ENCODE peak calls at places on chromosomes 12 and 14, in ten cellular contexts. E is MM.1S; D is CD8-positive, alpha-beta T cell; T is right lobe of liver; B is left ventricle myocardium inferior; K is psoas muscle; U is pancreas; N is neural progenitor cell; Z is tibial artery; O is H7. M is an unnamed sample.

GRCh38 chr12:107679346-107679745 is 6.3 kb upstream of the PWP1 start:
- DNase-seq in D (no peak), N (no peak), E (peak), T (no peak), O (no peak), K (no peak), B (no peak), U (no peak), Z (no peak), M (no peak)

GRCh38 chr12:98085360-98085759 is 430.0 kb upstream of the TMPO start:
- DNase-seq in T (no peak), K (no peak), Z (no peak), D (no peak), E (peak), U (no peak), N (no peak), O (no peak), B (no peak), M (no peak)

GRCh38 chr12:31325524-31325875 is 450 bp downstream of the SINHCAF start:
- DNase-seq in U (peak), T (no peak), K (no peak), D (peak), Z (peak), E (peak), N (no peak), B (no peak), O (peak), M (peak)

GRCh38 chr14:22664261-22664660 is 20.1 kb upstream of the OR6J1 start:
- DNase-seq in O (no peak), U (no peak), D (no peak), E (no peak), B (no peak), N (no peak), Z (no peak), K (no peak), T (no peak), M (no peak)

GRCh38 chr14:89634037-89634436 is 217.0 kb upstream of the FOXN3 start:
- DNase-seq in E (no peak), T (no peak), D (no peak), U (no peak), N (no peak), O (no peak), B (no peak), K (no peak), Z (no peak), M (no peak)

GRCh38 chr12:26274441-26275312 is 79.3 kb downstream of the SSPN start:
- DNase-seq in E (peak), O (no peak), Z (peak), K (peak), U (peak), N (peak), B (peak), D (no peak), T (peak), M (peak)

GRCh38 chr14:75229923-75230792 is 48.5 kb upstream of the FOS start:
- DNase-seq in N (peak), E (peak), Z (no peak), B (peak), O (no peak), T (no peak), D (peak), K (no peak), U (peak), M (no peak)

GRCh38 chr12:103495783-103496456 is at the start of gene C12orf42:
- DNase-seq in B (no peak), N (peak), D (peak), T (peak), E (peak), K (peak), Z (no peak), U (no peak), O (peak), M (no peak)

GRCh38 chr12:15756822-15757221 is 32.4 kb downstream of the EPS8 start:
- DNase-seq in N (no peak), E (no peak), U (no peak), K (no peak), Z (no peak), T (no peak), O (no peak), D (no peak), B (no peak), M (no peak)

GRCh38 chr12:38662851-38663250 is 242.5 kb downstream of the CPNE8 start:
- DNase-seq in U (no peak), E (peak), Z (no peak), B (no peak), K (no peak), T (no peak), O (no peak), N (no peak), D (no peak), M (no peak)

GRCh38 chr12:30816742-30817465 is 62.2 kb upstream of the CAPRIN2 start:
- DNase-seq in E (no peak), K (no peak), D (no peak), U (no peak), N (no peak), Z (no peak), T (no peak), B (no peak), O (no peak), M (no peak)

GRCh38 chr14:22226381-22226780 is 362.6 kb downstream of the DAD1 start:
- DNase-seq in N (peak), K (no peak), Z (no peak), E (no peak), B (no peak), T (no peak), U (no peak), O (peak), D (no peak), M (no peak)

GRCh38 chr12:3752096-3752709 is 706 bp downstream of the CRACR2A start:
- DNase-seq in E (peak), O (peak), D (peak), N (no peak), U (peak), K (peak), T (peak), B (peak), Z (peak), M (peak)

DNA sequence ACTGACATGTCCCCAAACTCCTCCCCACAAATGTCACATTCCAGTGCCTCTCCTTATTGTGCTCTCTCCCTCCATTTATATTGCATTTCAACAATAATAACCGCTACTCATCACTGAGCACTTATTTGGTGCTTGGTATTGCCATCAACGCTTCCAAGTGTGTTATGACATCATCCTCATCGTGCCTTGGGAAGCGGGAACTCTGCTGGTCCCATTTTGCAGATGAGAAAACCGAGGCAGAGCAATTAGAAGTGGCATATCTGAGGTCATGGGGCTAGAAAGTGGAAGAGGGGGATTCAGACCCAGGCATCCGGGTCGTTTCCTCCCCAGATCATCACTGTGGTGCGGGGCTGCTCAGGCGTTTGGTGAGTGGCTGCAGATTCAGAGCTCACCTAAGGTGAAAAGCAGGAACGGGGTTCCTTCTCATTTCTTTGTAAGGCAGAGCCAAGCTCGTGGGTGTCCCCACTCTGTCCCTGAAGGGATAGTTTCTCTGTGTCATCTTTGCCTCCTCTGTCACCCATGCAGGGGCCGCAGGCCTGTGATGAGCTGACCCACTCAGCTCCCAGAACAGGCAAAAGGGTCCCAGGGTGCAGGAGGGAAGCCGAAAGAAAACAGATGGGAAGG is 5.5 kb upstream of the FZD10 start:
- DNase-seq in O (no peak), Z (no peak), U (no peak), T (no peak), D (no peak), K (no peak), N (no peak), E (no peak), B (no peak), M (peak)
- H3K4me3 ChIP-seq in O (no peak), Z (no peak), U (no peak), T (no peak), D (no peak), K (no peak), N (no peak), E (no peak), B (no peak), M (no peak)

GRCh38 chr14:104112113-104112505 is 26.3 kb upstream of the KIF26A start:
- DNase-seq in O (no peak), K (peak), D (no peak), U (no peak), T (no peak), B (peak), E (no peak), N (no peak), Z (no peak), M (peak)
- H3K4me3 ChIP-seq in O (no peak), K (no peak), D (no peak), U (no peak), T (no peak), B (no peak), E (no peak), N (no peak), Z (no peak), M (no peak)

DNA sequence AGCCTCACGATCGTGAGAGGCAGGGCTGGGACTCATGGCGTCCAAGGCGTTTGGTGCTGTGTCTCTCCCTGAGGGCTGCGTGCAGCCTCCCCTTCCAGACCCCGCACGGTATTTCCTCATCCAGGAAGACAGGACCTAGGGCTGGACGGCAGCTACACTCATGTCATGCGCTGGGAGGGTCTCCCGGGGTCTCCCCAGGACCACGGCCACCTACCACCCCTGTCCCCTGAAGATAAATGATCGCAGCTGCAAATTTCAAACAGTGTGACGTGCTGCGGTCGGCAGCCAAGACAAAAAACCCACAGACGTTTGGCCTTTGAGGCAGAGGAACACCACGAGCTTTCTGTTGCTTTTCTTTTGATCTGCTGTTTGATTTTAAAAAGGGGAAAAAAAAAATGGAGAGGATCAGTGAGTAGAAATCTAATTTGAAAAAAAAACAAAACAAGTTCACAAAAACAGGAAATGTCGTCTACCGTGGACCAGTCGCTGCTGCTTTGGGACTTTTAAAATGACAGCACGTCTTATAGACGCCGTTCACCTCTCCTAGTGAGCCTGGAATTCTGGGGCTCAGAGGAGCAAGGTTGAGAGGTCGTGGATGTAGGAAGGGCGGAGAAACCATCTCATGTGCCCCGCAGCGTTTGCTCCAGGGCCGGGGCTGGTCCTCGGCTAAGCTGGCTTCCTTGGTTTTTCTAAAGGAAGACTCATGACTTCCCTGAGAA is 237.6 kb downstream of the SLC41A2 start:
- DNase-seq in N (no peak), D (peak), E (peak), B (no peak), O (peak), K (no peak), Z (no peak), U (no peak), T (no peak), M (no peak)
- H3K4me3 ChIP-seq in N (no peak), D (peak), E (peak), B (peak), O (no peak), K (peak), Z (peak), U (no peak), T (peak), M (no peak)

GRCh38 chr14:76947838-76948184 is 80.7 kb downstream of the IRF2BPL start:
- DNase-seq in D (no peak), Z (no peak), O (peak), B (no peak), T (no peak), K (no peak), U (no peak), E (no peak), N (no peak), M (no peak)

GRCh38 chr14:76947078-76947837 is 81.2 kb downstream of the IRF2BPL start:
- DNase-seq in T (peak), N (peak), Z (peak), B (peak), U (peak), K (peak), D (peak), E (peak), O (peak), M (peak)

GRCh38 chr14:76948976-76949375 is 79.5 kb downstream of the IRF2BPL start:
- DNase-seq in E (no peak), N (no peak), K (no peak), B (no peak), D (no peak), Z (no peak), T (no peak), O (no peak), U (no peak), M (no peak)

GRCh38 chr14:76948213-76948947 is 80.1 kb downstream of the IRF2BPL start:
- DNase-seq in U (peak), B (no peak), T (peak), K (no peak), E (no peak), Z (no peak), O (peak), D (no peak), N (no peak), M (peak)

GRCh38 chr14:76946753-76947077 is 81.8 kb downstream of the IRF2BPL start:
- DNase-seq in U (no peak), B (no peak), Z (no peak), E (no peak), O (no peak), N (no peak), T (no peak), D (no peak), K (no peak), M (peak)
- H3K4me3 ChIP-seq in U (no peak), B (peak), Z (no peak), E (no peak), O (no peak), N (no peak), T (no peak), D (no peak), K (peak), M (no peak)

DNA sequence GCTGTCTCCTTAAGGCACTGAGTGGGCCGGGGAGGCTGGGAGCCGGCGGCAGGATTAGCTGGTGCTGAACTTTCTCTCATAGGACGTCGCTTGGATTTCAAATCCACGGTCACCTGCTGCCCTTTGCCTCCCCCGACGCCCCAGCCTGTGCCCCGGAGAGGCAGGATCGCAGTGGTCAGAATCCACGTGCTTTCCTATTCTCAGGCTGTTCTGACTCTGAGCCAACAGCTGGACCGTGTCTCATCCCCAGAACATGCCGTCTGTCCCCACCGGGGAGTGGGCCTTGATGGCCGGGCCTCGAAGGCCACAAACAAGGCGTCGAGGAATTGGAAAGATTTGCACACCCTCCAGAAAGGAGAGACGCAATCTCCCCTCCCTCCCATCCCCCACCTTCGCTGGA is 18.5 kb upstream of the MLXIP start:
- DNase-seq in E (no peak), D (no peak), U (no peak), B (peak), T (no peak), N (no peak), K (no peak), Z (no peak), O (peak), M (no peak)
- H3K4me3 ChIP-seq in E (no peak), D (no peak), U (no peak), B (no peak), T (no peak), N (no peak), K (no peak), Z (no peak), O (no peak), M (no peak)

GRCh38 chr12:112907415-112908157 is 824 bp downstream of the OAS1 start:
- DNase-seq in N (no peak), K (no peak), B (no peak), E (peak), D (no peak), T (no peak), Z (peak), O (no peak), U (no peak), M (no peak)

GRCh38 chr12:112909693-112910092 is 2.9 kb downstream of the OAS1 start:
- DNase-seq in U (no peak), N (no peak), T (no peak), K (no peak), Z (no peak), B (no peak), E (no peak), D (no peak), O (no peak), M (no peak)

GRCh38 chr12:112906712-112907414 is at the start of gene OAS1:
- DNase-seq in E (peak), B (no peak), D (no peak), N (peak), T (no peak), Z (peak), O (no peak), U (peak), K (no peak), M (no peak)

GRCh38 chr12:112905451-112906089 is 1.2 kb upstream of the OAS1 start:
- DNase-seq in O (no peak), N (no peak), T (no peak), E (no peak), U (no peak), B (no peak), Z (no peak), K (no peak), D (no peak), M (no peak)

GRCh38 chr12:112908548-112908947 is 1.8 kb downstream of the OAS1 start:
- DNase-seq in U (no peak), D (no peak), T (no peak), B (no peak), Z (no peak), E (no peak), N (no peak), O (no peak), K (no peak), M (no peak)
- H3K4me3 ChIP-seq in U (no peak), D (no peak), T (peak), B (peak), Z (no peak), E (peak), N (no peak), O (no peak), K (peak), M (no peak)

M was measured in aorta.